ENCODE peak calls at places on chromosome 20, in four cellular contexts. G, F, K and N are unnamed samples.

GRCh38 chr20:43191946-43192847 is 2.5 kb upstream of the PTPRT start:
- DNase-seq in F (peak; percentile 16), G (peak; percentile 80), K (peak; percentile 5), N (peak; percentile 48)

GRCh38 chr20:15399781-15400180 is 1062.4 kb upstream of the FLRT3 start:
- DNase-seq in K (no peak), G (no peak), F (no peak), N (no peak)

GRCh38 chr20:44959082-44959895 is 908 bp downstream of the TOMM34 start:
- DNase-seq in F (peak; percentile 65), K (peak; percentile 72), G (no peak), N (no peak)

GRCh38 chr20:61871913-61872312 is 193.8 kb downstream of the TAF4 start:
- DNase-seq in F (no peak), G (no peak), K (no peak), N (no peak)

GRCh38 chr20:39258253-39258652 is 296.1 kb downstream of the DHX35 start:
- DNase-seq in G (no peak), K (no peak), F (no peak), N (no peak)

GRCh38 chr20:33191484-33191883 is 23.5 kb downstream of the BPIFA2 start:
- DNase-seq in G (no peak), K (no peak), F (no peak), N (no peak)

GRCh38 chr20:47350691-47351545 is 5.6 kb downstream of the ZMYND8 start:
- DNase-seq in F (no peak), K (no peak), G (no peak), N (no peak)

GRCh38 chr20:47220161-47220582 is 136.3 kb downstream of the ZMYND8 start:
- DNase-seq in G (peak; percentile 67), F (peak; percentile 61), K (peak; percentile 72), N (peak; percentile 71)

GRCh38 chr20:63178889-63179751 is 36.8 kb downstream of the YTHDF1 start:
- DNase-seq in K (peak; percentile 69), F (no peak), G (peak; percentile 57), N (peak; percentile 56)

GRCh38 chr20:652611-653109 is 340 bp downstream of the SRXN1 start:
- DNase-seq in K (peak; percentile 43), F (no peak), G (no peak), N (no peak)

GRCh38 chr20:50250748-50251382 is 60.2 kb downstream of the CEBPB start:
- DNase-seq in F (no peak), K (no peak), G (no peak), N (no peak)

GRCh38 chr20:2131366-2131765 is 29.7 kb downstream of the STK35 start:
- DNase-seq in F (no peak), G (no peak), K (no peak), N (no peak)

GRCh38 chr20:36917943-36918342 is 33.6 kb downstream of the SAMHD1 start:
- DNase-seq in F (no peak), K (no peak), G (no peak), N (no peak)

GRCh38 chr20:64222273-64222672 is 33.3 kb upstream of the PCMTD2 start:
- DNase-seq in F (no peak), G (no peak), K (no peak), N (no peak)

GRCh38 chr20:56769971-56770570 is 141.0 kb downstream of the TFAP2C start:
- DNase-seq in K (no peak), G (no peak), F (no peak), N (no peak)

GRCh38 chr20:35225319-35226125 is 968 bp upstream of the MMP24 start:
- DNase-seq in K (no peak), F (no peak), G (no peak), N (no peak)

GRCh38 chr20:35223941-35224340 is 2.5 kb upstream of the MMP24 start:
- DNase-seq in F (no peak), K (no peak), G (no peak), N (no peak)

GRCh38 chr20:35224536-35224935 is 2.0 kb upstream of the MMP24 start:
- DNase-seq in K (no peak), G (no peak), F (no peak), N (no peak)

GRCh38 chr20:35226126-35226774 is at the start of gene MMP24:
- DNase-seq in G (peak; percentile 34), K (no peak), F (no peak), N (no peak)

GRCh38 chr20:35226775-35227681 is 538 bp downstream of the MMP24 start:
- DNase-seq in F (peak; percentile 35), K (peak; percentile 69), G (peak; percentile 79), N (peak; percentile 80)
- TF ChIP-seq ELF4 in F (no peak), K (no peak), G (no peak), N (no peak)

GRCh38 chr20:53162251-53162835 is 190.2 kb downstream of the TSHZ2 start:
- DNase-seq in F (no peak), G (peak; percentile 29), K (peak; percentile 84), N (peak; percentile 79)
- TF ChIP-seq ELF4 in F (no peak), G (no peak), K (no peak), N (no peak)

GRCh38 chr20:58149412-58150091 is 78.9 kb downstream of the ANKRD60 start:
- DNase-seq in K (no peak), G (no peak), F (no peak), N (no peak)
- TF ChIP-seq ELF4 in K (no peak), G (no peak), F (no peak), N (no peak)

GRCh38 chr20:19618711-19619110 is 139.3 kb upstream of the RIN2 start:
- DNase-seq in G (no peak), F (no peak), K (no peak), N (no peak)
- TF ChIP-seq ELF4 in G (no peak), F (no peak), K (no peak), N (no peak)

GRCh38 chr20:45968801-45969711 is 2.9 kb downstream of the ZNF335 start:
- DNase-seq in F (no peak), K (no peak), G (no peak), N (no peak)
- TF ChIP-seq ELF4 in F (no peak), K (no peak), G (no peak), N (no peak)

GRCh38 chr20:10802201-10802600 is 128.4 kb upstream of the JAG1 start:
- DNase-seq in F (no peak), K (no peak), G (no peak), N (no peak)

GRCh38 chr20:10795286-10796026 is 121.7 kb upstream of the JAG1 start:
- DNase-seq in F (no peak), G (no peak), K (no peak), N (no peak)

GRCh38 chr20:10800288-10800687 is 126.5 kb upstream of the JAG1 start:
- DNase-seq in F (peak; percentile 62), K (no peak), G (no peak), N (no peak)

GRCh38 chr20:10794765-10795164 is 121.0 kb upstream of the JAG1 start:
- DNase-seq in F (no peak), G (no peak), K (no peak), N (no peak)

GRCh38 chr20:10798811-10799210 is 125.0 kb upstream of the JAG1 start:
- DNase-seq in K (no peak), F (no peak), G (no peak), N (no peak)
- TF ChIP-seq ELF4 in K (no peak), F (no peak), G (no peak), N (no peak)